ENCODE peak calls at places on chromosomes 7 and 10, in four cellular contexts. One of them, this sample, is unnamed.

GRCh38 chr7:51019231-51019844 is 236.6 kb upstream of the GRB10 start:
- DNase-seq in glutamatergic neuron: no peak
- DNase-seq in Calu3: no peak
- DNase-seq in OCI-LY7: no peak
- DNase-seq in this sample: no peak

GRCh38 chr10:36621346-36621745 is 504.1 kb upstream of the ANKRD30A start:
- DNase-seq in OCI-LY7: no peak
- DNase-seq in Calu3: no peak
- DNase-seq in glutamatergic neuron: no peak
- DNase-seq in this sample: no peak

GRCh38 chr7:539731-540411 is 20.2 kb upstream of the PDGFA start:
- DNase-seq in Calu3: peak; percentile 92
- DNase-seq in OCI-LY7: no peak
- DNase-seq in glutamatergic neuron: no peak
- DNase-seq in this sample: no peak

GRCh38 chr7:35519971-35520809 is 174.7 kb downstream of the HERPUD2 start:
- DNase-seq in Calu3: peak; percentile 86
- DNase-seq in OCI-LY7: peak; percentile 65
- DNase-seq in glutamatergic neuron: peak; percentile 68
- DNase-seq in this sample: peak; percentile 72

GRCh38 chr7:2018786-2019692 is 213.7 kb downstream of the MAD1L1 start:
- DNase-seq in OCI-LY7: no peak
- DNase-seq in glutamatergic neuron: no peak
- DNase-seq in Calu3: no peak
- DNase-seq in this sample: peak; percentile 57

GRCh38 chr7:128076831-128077271 is 45.6 kb upstream of the LRRC4 start:
- DNase-seq in OCI-LY7: no peak
- DNase-seq in Calu3: peak; percentile 71
- DNase-seq in glutamatergic neuron: no peak
- DNase-seq in this sample: no peak

GRCh38 chr10:649445-649797 is 40.0 kb downstream of the DIP2C start:
- DNase-seq in OCI-LY7: no peak
- DNase-seq in glutamatergic neuron: no peak
- DNase-seq in Calu3: peak; percentile 22
- DNase-seq in this sample: no peak

GRCh38 chr10:94439275-94439861 is 37.0 kb downstream of the TBC1D12 start:
- DNase-seq in OCI-LY7: no peak
- DNase-seq in glutamatergic neuron: no peak
- DNase-seq in Calu3: peak; percentile 12
- DNase-seq in this sample: no peak

GRCh38 chr10:38118072-38118807 is 24.1 kb downstream of the ZNF37A start:
- DNase-seq in Calu3: no peak
- DNase-seq in OCI-LY7: no peak
- DNase-seq in glutamatergic neuron: no peak
- DNase-seq in this sample: no peak

GRCh38 chr10:27240891-27241639 is 468 bp upstream of the ACBD5 start:
- DNase-seq in Calu3: no peak
- DNase-seq in glutamatergic neuron: peak; percentile 33
- DNase-seq in OCI-LY7: peak; percentile 66
- DNase-seq in this sample: peak; percentile 22

GRCh38 chr7:47557986-47558670 is 23.8 kb downstream of the TNS3 start:
- DNase-seq in Calu3: no peak
- DNase-seq in glutamatergic neuron: no peak
- DNase-seq in OCI-LY7: no peak
- DNase-seq in this sample: no peak

GRCh38 chr10:87593702-87594101 is 66.0 kb upstream of the PAPSS2 start:
- DNase-seq in glutamatergic neuron: no peak
- DNase-seq in OCI-LY7: no peak
- DNase-seq in Calu3: no peak
- DNase-seq in this sample: no peak

GRCh38 chr7:99422625-99423024 is 13.9 kb downstream of the BUD31 start:
- DNase-seq in glutamatergic neuron: no peak
- DNase-seq in Calu3: no peak
- DNase-seq in OCI-LY7: no peak
- DNase-seq in this sample: no peak

GRCh38 chr7:43591551-43592180 is 8.8 kb downstream of the STK17A start:
- DNase-seq in OCI-LY7: no peak
- DNase-seq in glutamatergic neuron: no peak
- DNase-seq in Calu3: no peak
- DNase-seq in this sample: no peak

GRCh38 chr10:57579926-57580325 is 687.8 kb downstream of the IPMK start:
- DNase-seq in glutamatergic neuron: no peak
- DNase-seq in Calu3: peak; percentile 51
- DNase-seq in OCI-LY7: peak; percentile 8
- DNase-seq in this sample: no peak

GRCh38 chr7:95389516-95389915 is 6.7 kb downstream of the PON3 start:
- DNase-seq in OCI-LY7: no peak
- DNase-seq in glutamatergic neuron: no peak
- DNase-seq in Calu3: no peak
- DNase-seq in this sample: no peak

GRCh38 chr10:109783286-109783685 is 140.0 kb downstream of the XPNPEP1 start:
- DNase-seq in OCI-LY7: no peak
- DNase-seq in Calu3: no peak
- DNase-seq in glutamatergic neuron: no peak
- DNase-seq in this sample: no peak

GRCh38 chr10:97065686-97066679 is 119.8 kb downstream of the SLIT1 start:
- DNase-seq in OCI-LY7: no peak
- DNase-seq in glutamatergic neuron: no peak
- DNase-seq in Calu3: no peak
- DNase-seq in this sample: no peak

GRCh38 chr7:64559206-64559605 is 3.7 kb downstream of the ZNF680 start:
- DNase-seq in Calu3: no peak
- DNase-seq in OCI-LY7: no peak
- DNase-seq in glutamatergic neuron: no peak
- DNase-seq in this sample: no peak

GRCh38 chr10:88064608-88065383 is 201.4 kb downstream of the PTEN start:
- DNase-seq in Calu3: no peak
- DNase-seq in OCI-LY7: no peak
- DNase-seq in glutamatergic neuron: no peak
- DNase-seq in this sample: peak; percentile 38

GRCh38 chr7:39353615-39354376 is 212.4 kb upstream of the YAE1 start:
- DNase-seq in glutamatergic neuron: peak; percentile 48
- DNase-seq in OCI-LY7: no peak
- DNase-seq in Calu3: peak; percentile 77
- DNase-seq in this sample: no peak

DNA sequence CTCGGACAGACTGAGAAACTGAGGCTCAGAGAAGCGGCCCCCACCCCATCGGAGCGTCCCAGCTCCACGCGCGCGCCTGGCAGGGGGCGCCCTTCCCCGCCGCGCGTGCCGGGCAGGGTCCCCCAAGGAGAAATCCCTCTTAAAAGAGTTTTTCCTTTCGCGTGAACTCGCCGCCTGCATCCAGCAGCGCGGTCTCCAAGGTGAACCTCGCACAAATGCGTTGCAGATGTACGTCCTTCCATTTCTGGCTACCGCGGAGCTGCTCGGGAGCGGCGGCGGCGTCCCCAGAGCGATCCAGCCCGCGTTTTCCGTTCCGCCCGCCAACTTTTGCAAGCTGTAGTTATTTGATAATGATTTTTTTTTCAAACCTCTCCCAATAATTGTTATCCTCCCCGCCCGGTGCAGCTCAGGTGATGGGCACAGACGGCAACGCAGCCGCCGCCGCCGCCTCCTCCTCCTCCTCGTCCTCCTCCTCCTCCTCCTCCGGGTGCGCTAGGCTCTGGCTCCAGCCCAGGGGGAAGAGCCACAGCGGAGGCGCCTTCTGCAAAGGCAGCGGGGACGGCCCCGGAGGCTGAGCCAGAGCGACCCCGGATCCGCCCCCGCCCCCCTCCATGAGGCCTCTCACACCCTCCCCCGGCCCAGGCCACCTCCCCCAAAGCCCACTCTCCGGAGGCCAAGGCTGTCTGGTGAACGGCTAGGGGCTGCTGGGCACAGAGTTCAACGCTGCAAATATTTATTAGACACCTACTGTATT is 74.0 kb upstream of the CUX1 start:
- DNase-seq in OCI-LY7: peak; percentile 84
- DNase-seq in glutamatergic neuron: peak; percentile 74
- DNase-seq in Calu3: peak; percentile 40
- DNase-seq in this sample: peak; percentile 73
- TF ChIP-seq CTCF in OCI-LY7: peak; percentile 83
- TF ChIP-seq CTCF in glutamatergic neuron: peak; percentile 43
- TF ChIP-seq CTCF in Calu3: peak; percentile 31
- TF ChIP-seq CTCF in this sample: peak; percentile 76

GRCh38 chr7:158574308-158575036 is 13.2 kb downstream of the PTPRN2 start:
- DNase-seq in glutamatergic neuron: no peak
- DNase-seq in Calu3: no peak
- DNase-seq in OCI-LY7: no peak
- DNase-seq in this sample: no peak
- TF ChIP-seq CTCF in glutamatergic neuron: no peak
- TF ChIP-seq CTCF in Calu3: no peak
- TF ChIP-seq CTCF in OCI-LY7: no peak
- TF ChIP-seq CTCF in this sample: no peak

GRCh38 chr7:129212596-129212995 is 12.2 kb upstream of the AHCYL2 start:
- DNase-seq in OCI-LY7: no peak
- DNase-seq in Calu3: no peak
- DNase-seq in glutamatergic neuron: no peak
- DNase-seq in this sample: no peak

GRCh38 chr7:129212126-129212525 is 12.7 kb upstream of the AHCYL2 start:
- DNase-seq in OCI-LY7: no peak
- DNase-seq in Calu3: no peak
- DNase-seq in glutamatergic neuron: no peak
- DNase-seq in this sample: no peak

GRCh38 chr7:129210989-129211312 is 13.9 kb upstream of the AHCYL2 start:
- DNase-seq in Calu3: no peak
- DNase-seq in OCI-LY7: no peak
- DNase-seq in glutamatergic neuron: no peak
- DNase-seq in this sample: no peak

GRCh38 chr7:129210256-129210988 is 14.4 kb upstream of the AHCYL2 start:
- DNase-seq in Calu3: peak; percentile 85
- DNase-seq in OCI-LY7: peak; percentile 74
- DNase-seq in glutamatergic neuron: peak; percentile 91
- DNase-seq in this sample: peak; percentile 88

GRCh38 chr7:129213828-129214227 is 11.0 kb upstream of the AHCYL2 start:
- DNase-seq in glutamatergic neuron: peak; percentile 36
- DNase-seq in Calu3: peak; percentile 48
- DNase-seq in OCI-LY7: peak; percentile 53
- DNase-seq in this sample: peak; percentile 43
- TF ChIP-seq CTCF in glutamatergic neuron: no peak
- TF ChIP-seq CTCF in Calu3: no peak
- TF ChIP-seq CTCF in OCI-LY7: peak; percentile 62
- TF ChIP-seq CTCF in this sample: peak; percentile 58

GRCh38 chr10:104299031-104299904 is 30.3 kb downstream of the GSTO2 start:
- DNase-seq in OCI-LY7: no peak
- DNase-seq in glutamatergic neuron: no peak
- DNase-seq in Calu3: no peak
- DNase-seq in this sample: no peak
- TF ChIP-seq CTCF in OCI-LY7: no peak
- TF ChIP-seq CTCF in glutamatergic neuron: no peak
- TF ChIP-seq CTCF in Calu3: no peak
- TF ChIP-seq CTCF in this sample: no peak

GRCh38 chr7:85191383-85191782 is 4.5 kb upstream of the SEMA3D start:
- DNase-seq in glutamatergic neuron: no peak
- DNase-seq in Calu3: no peak
- DNase-seq in OCI-LY7: peak; percentile 4
- DNase-seq in this sample: no peak
- TF ChIP-seq CTCF in glutamatergic neuron: peak; percentile 22
- TF ChIP-seq CTCF in Calu3: no peak
- TF ChIP-seq CTCF in OCI-LY7: peak; percentile 53
- TF ChIP-seq CTCF in this sample: no peak

GRCh38 chr7:142017451-142017850 is 21.8 kb downstream of the MGAM start:
- DNase-seq in glutamatergic neuron: no peak
- DNase-seq in Calu3: no peak
- DNase-seq in OCI-LY7: no peak
- DNase-seq in this sample: no peak

GRCh38 chr7:142009142-142009541 is 13.5 kb downstream of the MGAM start:
- DNase-seq in Calu3: no peak
- DNase-seq in glutamatergic neuron: no peak
- DNase-seq in OCI-LY7: no peak
- DNase-seq in this sample: no peak

GRCh38 chr7:142018154-142018553 is 22.5 kb downstream of the MGAM start:
- DNase-seq in OCI-LY7: no peak
- DNase-seq in glutamatergic neuron: no peak
- DNase-seq in Calu3: no peak
- DNase-seq in this sample: no peak

GRCh38 chr7:142010952-142011548 is 15.4 kb downstream of the MGAM start:
- DNase-seq in OCI-LY7: no peak
- DNase-seq in Calu3: no peak
- DNase-seq in glutamatergic neuron: no peak
- DNase-seq in this sample: no peak

DNA sequence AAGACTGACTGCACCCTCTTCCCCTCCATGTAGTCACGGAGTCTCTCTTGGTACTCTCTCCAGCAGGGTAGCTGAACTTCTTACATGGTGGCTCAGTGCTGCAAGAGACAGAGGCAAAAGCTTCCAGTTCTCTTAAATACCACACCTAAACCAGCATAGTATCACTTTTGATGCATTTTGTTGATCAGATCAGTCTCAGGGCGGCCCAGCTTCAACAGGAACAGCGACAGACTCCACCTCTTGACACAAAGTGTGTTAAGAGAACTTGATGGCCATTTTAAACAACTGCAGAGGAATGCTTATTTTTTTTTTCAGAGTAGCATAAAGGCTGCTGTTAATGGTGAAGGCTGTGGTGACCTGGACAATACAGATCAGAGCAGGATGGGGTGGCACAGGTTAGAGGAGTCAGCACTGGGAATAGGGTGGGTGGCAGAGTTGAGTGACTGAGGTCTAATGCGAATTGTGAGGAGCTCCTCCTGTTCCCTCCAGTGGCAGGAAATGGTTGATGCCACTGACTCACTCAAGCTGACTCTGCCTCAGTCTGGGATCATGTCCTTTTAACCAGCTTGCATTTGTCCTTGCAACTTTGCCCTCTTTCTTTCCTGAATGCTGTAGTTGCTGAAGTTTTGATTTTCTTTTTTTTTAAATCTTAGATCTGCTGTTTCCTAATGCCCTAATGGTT is 17.3 kb downstream of the MGAM start:
- DNase-seq in glutamatergic neuron: no peak
- DNase-seq in OCI-LY7: no peak
- DNase-seq in Calu3: no peak
- DNase-seq in this sample: no peak
- TF ChIP-seq CTCF in glutamatergic neuron: no peak
- TF ChIP-seq CTCF in OCI-LY7: no peak
- TF ChIP-seq CTCF in Calu3: no peak
- TF ChIP-seq CTCF in this sample: no peak

DNA sequence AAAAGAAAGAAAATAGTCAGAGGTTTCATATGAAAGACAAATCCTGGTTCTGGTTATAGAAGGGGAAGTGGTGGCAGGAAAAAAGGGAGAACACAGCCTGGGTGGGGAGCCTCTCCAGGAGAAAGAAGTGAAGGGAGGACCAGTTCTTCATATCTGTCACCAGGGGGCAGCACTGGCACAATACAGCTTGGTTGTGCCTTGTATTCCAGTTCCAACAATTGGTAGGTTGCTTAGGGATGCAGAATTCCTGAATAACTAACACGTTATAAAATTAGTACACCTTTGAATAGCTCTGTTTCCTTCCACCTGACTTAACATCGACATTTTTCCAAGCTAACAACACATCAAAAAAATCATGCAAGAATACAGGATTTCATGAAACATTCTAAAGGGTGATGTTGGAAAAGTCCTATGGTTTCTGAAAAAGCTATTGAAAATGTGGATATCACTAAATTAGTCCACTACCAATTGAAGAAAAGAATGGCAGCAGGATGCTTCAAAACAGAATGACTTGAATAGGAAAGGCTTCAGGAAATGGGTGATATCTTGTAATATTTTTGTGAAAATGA is 52.9 kb downstream of the CYP26A1 start:
- DNase-seq in Calu3: no peak
- DNase-seq in OCI-LY7: peak; percentile 13
- DNase-seq in glutamatergic neuron: no peak
- DNase-seq in this sample: no peak
- TF ChIP-seq CTCF in Calu3: peak; percentile 32
- TF ChIP-seq CTCF in OCI-LY7: peak; percentile 82
- TF ChIP-seq CTCF in glutamatergic neuron: peak; percentile 74
- TF ChIP-seq CTCF in this sample: no peak

GRCh38 chr10:46287846-46288480 is 1.2 kb downstream of the ANTXRL start:
- DNase-seq in Calu3: no peak
- DNase-seq in OCI-LY7: no peak
- DNase-seq in glutamatergic neuron: no peak
- DNase-seq in this sample: no peak
- TF ChIP-seq CTCF in Calu3: no peak
- TF ChIP-seq CTCF in OCI-LY7: no peak
- TF ChIP-seq CTCF in glutamatergic neuron: no peak
- TF ChIP-seq CTCF in this sample: no peak

This sample was measured in GM10248.